ENCODE peak calls at places on chromosomes 2 and 18, in five cellular contexts. R is stimulated activated CD8-positive, alpha-beta memory T cell treated with anti-CD3 and anti-CD28 coated beads, Interleukin-7, amount 100 ng/mL, for 24 hours; H is AG04450; U is RWPE1; L is mucosa of descending colon. T is an unnamed sample.
A peak's percentile ranks its signal among the peaks of the same experiment; 100 is the strongest.

GRCh38 chr2:229531594-229531993 is 182.8 kb downstream of the DNER start:
- DNase-seq in H (no peak), U (no peak), R (no peak), L (no peak), T (no peak)

GRCh38 chr2:121491566-121491965 is 39.1 kb upstream of the RNU4ATAC start:
- DNase-seq in R (no peak), H (no peak), U (no peak), L (no peak), T (no peak)

GRCh38 chr2:138502253-138503086 is 900 bp downstream of the SPOPL start:
- DNase-seq in R (no peak), L (no peak), H (no peak), U (peak; percentile 12), T (no peak)

GRCh38 chr2:37706334-37706733 is 34.9 kb upstream of the CDC42EP3 start:
- DNase-seq in H (no peak), L (peak; percentile 12), R (no peak), U (no peak), T (no peak)

GRCh38 chr2:48540237-48540935 is 10.4 kb downstream of the STON1 start:
- DNase-seq in L (no peak), U (no peak), H (no peak), R (no peak), T (no peak)

GRCh38 chr2:132837764-132838163 is 167.8 kb upstream of the LYPD1 start:
- DNase-seq in U (no peak), L (no peak), H (no peak), R (no peak), T (no peak)

GRCh38 chr2:135311962-135312361 is 219.1 kb downstream of the ZRANB3 start:
- DNase-seq in L (no peak), U (no peak), R (no peak), H (no peak), T (no peak)

GRCh38 chr2:52658598-52658997 is 1109.0 kb upstream of the CHAC2 start:
- DNase-seq in R (no peak), U (no peak), L (no peak), H (peak; percentile 86), T (no peak)

GRCh38 chr2:225761396-225761795 is 361.9 kb downstream of the NYAP2 start:
- DNase-seq in U (no peak), R (no peak), H (no peak), L (no peak), T (no peak)

GRCh38 chr18:35861367-35862114 is 110.9 kb upstream of the RMP24 start:
- DNase-seq in U (no peak), R (no peak), H (no peak), L (no peak), T (no peak)

GRCh38 chr2:130355578-130356431 is at the start of gene PTPN18:
- DNase-seq in L (peak; percentile 92), U (peak; percentile 74), H (peak; percentile 61), R (no peak), T (peak; percentile 92)

GRCh38 chr2:68743531-68743930 is 8.9 kb downstream of the ARHGAP25 start:
- DNase-seq in U (no peak), H (no peak), R (no peak), L (peak; percentile 1), T (no peak)

GRCh38 chr2:19073522-19073921 is 284.9 kb downstream of the OSR1 start:
- DNase-seq in U (peak; percentile 94), H (no peak), L (no peak), R (no peak), T (no peak)

T was measured in left colon.